ENCODE peak calls at places on chromosomes 13 and 19, in four cellular contexts. Z is CD4-positive, alpha-beta memory T cell; C is endothelial cell of umbilical vein; D is MM.1S. V is an unnamed sample. For H3K27me3 and H3K9me3, the result is how much of the 10 kb centered on the place peaks cover.

GRCh38 chr13:39408512-39408911 is 194.5 kb downstream of the LHFPL6 start:
- DNase-seq in Z (no peak), C (no peak), D (no peak), V (no peak)

GRCh38 chr13:43245374-43245964 is 222.1 kb downstream of the DNAJC15 start:
- DNase-seq in Z (no peak), C (peak), D (no peak), V (no peak)

GRCh38 chr19:1131718-1132552 is 28.1 kb downstream of the GPX4 start:
- DNase-seq in Z (peak), C (peak), D (peak), V (peak)

GRCh38 chr13:51912091-51912490 is 50.3 kb downstream of the CCDC70 start:
- DNase-seq in Z (no peak), C (no peak), D (no peak), V (no peak)

GRCh38 chr19:55255618-55256423 is 3.0 kb downstream of the PPP6R1 start:
- DNase-seq in Z (peak), C (no peak), D (peak), V (peak)

GRCh38 chr19:49119411-49120324 is at the start of gene PPFIA3:
- DNase-seq in Z (no peak), C (peak), D (no peak), V (peak)

GRCh38 chr19:18224525-18225354 is 1.5 kb downstream of the PDE4C start:
- DNase-seq in Z (peak), C (peak), D (peak), V (peak)

GRCh38 chr19:18793144-18794028 is 2.3 kb upstream of the COMP start:
- DNase-seq in Z (no peak), C (no peak), D (no peak), V (no peak)

GRCh38 chr19:3463039-3463958 is 17.0 kb downstream of the SMIM24 start:
- DNase-seq in Z (no peak), C (no peak), D (no peak), V (no peak)

GRCh38 chr13:46213242-46213641 is 1.5 kb downstream of the LRRC63 start:
- DNase-seq in Z (no peak), C (no peak), D (no peak), V (no peak)

GRCh38 chr13:39779337-39780270 is 124.1 kb downstream of the COG6 start:
- DNase-seq in Z (peak), C (peak), D (no peak), V (peak)

GRCh38 chr13:19632915-19633339 is 532 bp upstream of the MPHOSPH8 start:
- DNase-seq in Z (no peak), C (no peak), D (no peak), V (no peak)

GRCh38 chr19:860481-861098 is 1.1 kb downstream of the CFD start:
- DNase-seq in Z (peak), C (no peak), D (peak), V (peak)

GRCh38 chr13:114034481-114034891 is 60.6 kb upstream of the C13orf46 start:
- DNase-seq in Z (no peak), C (no peak), D (no peak), V (no peak)

GRCh38 chr19:11530432-11530831 is 1.5 kb upstream of the ECSIT start:
- DNase-seq in Z (no peak), C (peak), D (peak), V (peak)

GRCh38 chr19:14248578-14249011 is 42.6 kb upstream of the ADGRL1 start:
- DNase-seq in Z (peak), C (peak), D (no peak), V (peak)

GRCh38 chr13:66574606-66575005 is 655.5 kb downstream of the PCDH9 start:
- DNase-seq in Z (no peak), C (no peak), D (no peak), V (no peak)

GRCh38 chr13:28889317-28889716 is 69.2 kb downstream of the MTUS2 start:
- DNase-seq in Z (no peak), C (no peak), D (no peak), V (no peak)

GRCh38 chr19:1747285-1748114 is 5.8 kb upstream of the ONECUT3 start:
- DNase-seq in Z (no peak), C (peak), D (no peak), V (no peak)

GRCh38 chr13:47794963-47795362 is 206.1 kb downstream of the SUCLA2 start:
- DNase-seq in Z (no peak), C (no peak), D (no peak), V (no peak)

GRCh38 chr19:46493236-46494114 is 2.2 kb downstream of the PNMA8B start:
- DNase-seq in Z (peak), C (no peak), D (no peak), V (peak)
- H3K27me3 ChIP-seq in Z (under half), C (half or more), D (half or more), V (under half)

GRCh38 chr19:30426864-30427263 is 54.7 kb downstream of the ZNF536 start:
- DNase-seq in Z (no peak), C (no peak), D (no peak), V (no peak)

GRCh38 chr19:30430206-30430734 is 58.1 kb downstream of the ZNF536 start:
- DNase-seq in Z (no peak), C (no peak), D (no peak), V (no peak)

GRCh38 chr19:30428281-30428680 is 56.1 kb downstream of the ZNF536 start:
- DNase-seq in Z (no peak), C (no peak), D (no peak), V (no peak)

GRCh38 chr19:30425885-30426838 is 54.0 kb downstream of the ZNF536 start:
- DNase-seq in Z (no peak), C (no peak), D (no peak), V (no peak)

GRCh38 chr19:30428856-30429255 is 56.7 kb downstream of the ZNF536 start:
- DNase-seq in Z (no peak), C (no peak), D (no peak), V (no peak)
- H3K9me3 ChIP-seq in Z (under half), C (under half), D (under half), V (under half)

GRCh38 chr19:34269968-34270621 is 15.7 kb downstream of the GARRE1 start:
- DNase-seq in Z (peak), C (peak), D (peak), V (peak)
- H3K4me3 ChIP-seq in Z (peak), C (peak), D (peak), V (peak)

GRCh38 chr19:13026478-13026999 is 31.3 kb downstream of the NFIX start:
- DNase-seq in Z (no peak), C (peak), D (no peak), V (no peak)

GRCh38 chr19:13025819-13026477 is 30.7 kb downstream of the NFIX start:
- DNase-seq in Z (no peak), C (peak), D (no peak), V (no peak)

GRCh38 chr19:13028027-13028426 is 32.8 kb downstream of the NFIX start:
- DNase-seq in Z (no peak), C (no peak), D (no peak), V (no peak)

GRCh38 chr19:13027031-13027430 is 31.8 kb downstream of the NFIX start:
- DNase-seq in Z (no peak), C (no peak), D (no peak), V (no peak)

GRCh38 chr19:13027557-13027956 is 32.3 kb downstream of the NFIX start:
- DNase-seq in Z (no peak), C (peak), D (no peak), V (no peak)
- H3K27me3 ChIP-seq in Z (under half), C (under half), D (under half), V (under half)

DNA sequence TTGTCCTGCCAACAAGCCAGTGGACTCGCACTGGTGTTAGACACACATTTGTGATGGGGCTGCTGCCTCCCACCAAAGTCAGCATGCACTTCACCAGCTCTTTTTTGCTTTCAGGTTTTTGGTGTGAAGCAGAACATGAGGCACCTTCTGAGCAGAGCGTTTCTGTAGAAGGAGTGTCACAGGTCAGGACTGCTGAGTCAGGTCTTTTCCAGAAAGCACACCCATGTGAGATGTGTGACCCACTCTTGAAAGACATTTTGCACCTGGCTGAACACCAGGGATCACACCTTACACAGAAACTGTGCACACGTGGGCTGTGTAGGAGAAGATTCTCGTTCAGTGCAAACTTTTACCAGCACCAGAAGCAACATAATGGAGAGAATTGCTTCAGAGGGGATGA is 4.8 kb downstream of the ZNF304 start:
- DNase-seq in Z (no peak), C (no peak), D (no peak), V (no peak)
- H3K9me3 ChIP-seq in Z (under half), C (under half), D (under half), V (half or more)

GRCh38 chr19:4760285-4760650 is 31.3 kb upstream of the FEM1A start:
- DNase-seq in Z (no peak), C (no peak), D (no peak), V (no peak)
- H3K4me3 ChIP-seq in Z (no peak), C (no peak), D (peak), V (peak)

GRCh38 chr19:10419646-10420443 is 493 bp upstream of the PDE4A start:
- DNase-seq in Z (peak), C (no peak), D (peak), V (no peak)
- H3K27me3 ChIP-seq in Z (half or more), C (under half), D (under half), V (half or more)

DNA sequence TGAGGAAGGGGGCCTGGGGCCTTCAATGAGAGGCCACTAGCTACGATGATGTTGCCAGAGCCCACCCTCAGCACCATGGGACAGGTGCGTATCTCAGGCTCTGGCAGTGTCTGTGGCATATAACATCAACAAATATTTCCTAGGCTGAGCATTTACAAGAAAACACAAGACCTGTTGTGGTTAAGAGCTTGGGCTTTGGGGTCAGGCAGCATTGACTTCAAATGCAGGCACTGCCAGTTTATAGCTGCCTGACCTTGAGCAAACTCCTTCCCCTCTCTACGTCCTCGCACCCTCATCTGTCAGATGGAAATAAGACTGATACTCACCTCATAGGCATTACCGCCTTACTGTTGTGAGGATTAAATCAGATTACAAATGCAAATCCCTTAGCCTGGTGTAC is 156.0 kb downstream of the KATNAL1 start:
- DNase-seq in Z (no peak), C (no peak), D (no peak), V (no peak)
- H3K9me3 ChIP-seq in Z (under half), C (under half), D (under half), V (under half)

DNA sequence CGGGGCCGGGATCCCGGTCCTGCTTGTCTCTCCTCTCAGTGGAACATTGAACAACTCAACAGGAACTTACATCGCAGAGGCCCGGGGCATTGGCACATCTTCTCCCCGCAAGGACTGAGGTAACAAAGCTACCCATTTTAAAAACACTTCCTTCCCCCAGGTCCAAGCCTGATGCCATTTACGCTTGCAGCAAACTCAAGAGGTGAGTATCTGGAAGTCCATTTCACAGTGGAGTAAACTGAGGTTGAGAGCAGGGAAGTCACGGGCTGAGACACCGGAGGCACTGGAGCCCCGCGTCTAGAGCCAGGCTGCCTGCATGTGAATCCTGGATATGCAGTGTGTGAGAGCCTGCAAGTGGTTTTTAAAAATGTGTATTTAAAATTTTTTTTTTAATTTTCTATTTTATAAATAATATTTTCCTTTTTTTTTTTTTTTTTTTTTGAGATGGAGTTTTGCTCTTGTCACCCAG is 492 bp upstream of the PGLYRP1 start:
- DNase-seq in Z (no peak), C (no peak), D (no peak), V (no peak)
- H3K4me3 ChIP-seq in Z (no peak), C (no peak), D (no peak), V (no peak)

GRCh38 chr19:5497297-5497696 is 42.1 kb downstream of the ZNRF4 start:
- DNase-seq in Z (no peak), C (no peak), D (no peak), V (no peak)
- H3K27me3 ChIP-seq in Z (under half), C (under half), D (half or more), V (under half)